ENCODE peak calls at places on chromosomes 11 and 22, in five cellular contexts. E is B cell, Q is thoracic aorta, L is AG09319, B is lower leg skin. V is an unnamed sample.
A peak's percentile ranks its signal among the peaks of the same experiment; 100 is the strongest.

GRCh38 chr22:41768420-41768819 is 32.1 kb upstream of the CCDC134 start:
- DNase-seq in E (no peak), Q (no peak), L (no peak), B (no peak), V (no peak)

GRCh38 chr11:62612366-62613274 is at the start of the genes EML3 and ROM1:
- DNase-seq in E (peak; percentile 94), Q (peak; percentile 85), L (peak; percentile 83), B (peak; percentile 88), V (peak; percentile 92)

GRCh38 chr11:7583248-7583647 is 69.4 kb downstream of the PPFIBP2 start:
- DNase-seq in E (no peak), Q (no peak), L (no peak), B (no peak), V (no peak)

GRCh38 chr11:43937434-43938411 is 4.7 kb upstream of the C11orf96 start:
- DNase-seq in E (no peak), Q (no peak), L (no peak), B (no peak), V (no peak)

GRCh38 chr11:131807876-131808275 is 437.5 kb downstream of the NTM start:
- DNase-seq in E (no peak), Q (no peak), L (no peak), B (no peak), V (no peak)

GRCh38 chr22:17893900-17894299 is 119.6 kb upstream of the BID start:
- DNase-seq in E (no peak), Q (no peak), L (no peak), B (no peak), V (no peak)

GRCh38 chr11:45662665-45663485 is 2.5 kb downstream of the CHST1 start:
- DNase-seq in E (no peak), Q (peak; percentile 49), L (peak; percentile 53), B (no peak), V (no peak)

GRCh38 chr11:8011981-8012444 is 24.9 kb downstream of the EIF3F start:
- DNase-seq in E (no peak), Q (no peak), L (peak; percentile 50), B (no peak), V (no peak)

GRCh38 chr11:66183581-66184048 is 84.8 kb upstream of the RAB1B start:
- DNase-seq in E (peak; percentile 44), Q (no peak), L (no peak), B (no peak), V (no peak)

GRCh38 chr11:73625690-73626318 is 20.6 kb upstream of the PLEKHB1 start:
- DNase-seq in E (peak; percentile 73), Q (no peak), L (peak; percentile 29), B (peak; percentile 66), V (peak; percentile 84)

GRCh38 chr11:18501629-18502028 is 25.1 kb downstream of the TSG101 start:
- DNase-seq in E (no peak), Q (no peak), L (no peak), B (no peak), V (no peak)

GRCh38 chr22:29820941-29821789 is 16.9 kb downstream of the ASCC2 start:
- DNase-seq in E (no peak), Q (peak; percentile 54), L (peak; percentile 47), B (peak; percentile 83), V (peak; percentile 78)

GRCh38 chr11:85867751-85868150 is 12.6 kb downstream of the CCDC83 start:
- DNase-seq in E (no peak), Q (no peak), L (no peak), B (no peak), V (no peak)

GRCh38 chr11:62565100-62565802 is 8.4 kb downstream of the EEF1G start:
- DNase-seq in E (no peak), Q (no peak), L (no peak), B (no peak), V (no peak)

GRCh38 chr22:44357962-44358553 is 45.3 kb upstream of the SHISAL1 start:
- DNase-seq in E (no peak), Q (no peak), L (no peak), B (no peak), V (no peak)

GRCh38 chr11:134410766-134411165 is 1.3 kb downstream of the B3GAT1 start:
- DNase-seq in E (no peak), Q (no peak), L (no peak), B (no peak), V (no peak)

GRCh38 chr11:63802637-63803414 is 10.4 kb upstream of the SPINDOC start:
- DNase-seq in E (no peak), Q (no peak), L (peak; percentile 14), B (peak; percentile 39), V (no peak)

GRCh38 chr11:10529279-10529678 is 11.7 kb downstream of the RNF141 start:
- DNase-seq in E (no peak), Q (no peak), L (no peak), B (no peak), V (no peak)

GRCh38 chr22:49481651-49482399 is 345.8 kb downstream of the BRD1 start:
- DNase-seq in E (no peak), Q (no peak), L (no peak), B (no peak), V (no peak)

GRCh38 chr11:29343465-29344333 is 673.1 kb downstream of the KCNA4 start:
- DNase-seq in E (peak; percentile 14), Q (no peak), L (no peak), B (no peak), V (peak; percentile 39)

GRCh38 chr22:35685731-35686130 is 31.9 kb upstream of the APOL5 start:
- DNase-seq in E (no peak), Q (no peak), L (no peak), B (no peak), V (no peak)

GRCh38 chr22:35686298-35686697 is 31.4 kb upstream of the APOL5 start:
- DNase-seq in E (peak; percentile 12), Q (no peak), L (no peak), B (no peak), V (no peak)

GRCh38 chr22:35684732-35685131 is 32.9 kb upstream of the APOL5 start:
- DNase-seq in E (no peak), Q (no peak), L (no peak), B (no peak), V (no peak)

GRCh38 chr22:35683560-35683959 is 34.1 kb upstream of the APOL5 start:
- DNase-seq in E (no peak), Q (no peak), L (no peak), B (no peak), V (no peak)

DNA sequence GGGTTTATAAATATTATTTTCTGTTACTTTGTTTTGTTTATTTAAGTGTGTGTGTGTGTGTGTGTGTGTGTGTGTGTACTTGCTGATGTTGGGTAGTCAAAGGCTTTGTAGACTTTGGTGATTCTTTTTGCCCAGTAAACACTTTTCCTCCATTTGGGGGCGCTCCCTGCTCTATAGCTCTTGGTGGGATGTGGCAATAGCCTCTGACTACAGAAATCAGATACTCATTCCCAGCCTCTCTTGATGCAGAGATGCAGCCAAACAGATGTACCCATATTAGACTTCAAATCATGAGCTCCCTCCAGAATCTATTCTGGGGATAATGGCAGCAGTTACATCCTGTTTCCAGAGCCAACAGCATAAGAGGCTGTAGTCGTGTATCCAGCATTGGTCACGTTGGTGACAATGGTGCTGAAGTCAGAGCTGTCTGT is 33.4 kb upstream of the APOL5 start:
- DNase-seq in E (no peak), Q (no peak), L (peak; percentile 29), B (no peak), V (no peak)
- TF ChIP-seq CTCF in E (no peak), Q (no peak), L (peak; percentile 59), B (no peak), V (no peak)

DNA sequence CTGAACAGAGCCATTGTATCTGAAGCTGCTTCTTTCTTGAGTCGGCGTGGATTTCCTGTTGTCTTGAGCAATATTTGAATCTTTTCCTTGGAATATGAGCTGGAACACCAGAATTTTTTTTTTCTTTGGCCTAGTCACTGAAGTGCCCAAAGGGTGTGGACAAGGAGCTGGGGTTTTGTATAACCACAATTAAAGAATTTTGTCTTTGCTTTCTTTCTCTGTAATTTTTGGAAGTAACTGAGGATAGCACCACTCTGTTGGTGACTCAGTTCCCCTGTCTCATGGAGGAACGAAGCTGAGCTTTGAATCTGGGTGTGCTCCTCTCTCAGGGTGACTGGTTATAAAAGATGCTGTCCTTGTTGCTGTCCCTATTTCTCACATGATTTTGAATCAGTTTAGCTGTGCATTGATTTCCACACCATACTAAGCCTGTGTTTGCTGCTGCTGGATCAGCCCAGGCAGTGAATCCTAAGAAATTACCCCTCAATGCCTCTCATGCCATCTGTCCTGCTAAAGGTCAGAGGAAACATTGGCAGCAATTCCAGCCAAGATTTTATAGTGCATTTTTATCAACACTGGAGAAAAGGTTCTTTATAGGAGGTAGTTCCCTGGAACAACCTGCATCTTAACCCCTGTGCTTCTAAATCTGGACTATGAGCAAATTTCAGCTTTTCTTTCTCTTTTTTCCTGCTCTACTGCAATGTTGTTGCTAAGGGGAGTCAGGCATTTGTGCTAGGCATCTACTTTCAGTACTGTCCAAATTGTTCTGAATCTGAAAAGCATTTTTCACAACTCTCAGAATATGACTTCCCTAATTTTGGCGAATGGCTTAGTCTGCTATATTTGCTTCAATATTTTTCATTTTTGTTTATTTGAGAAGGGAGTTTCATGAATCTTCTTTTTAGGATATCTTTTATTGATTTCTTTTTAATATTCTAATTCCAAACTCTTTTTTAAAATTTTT is 540.8 kb downstream of the SOX6 start:
- DNase-seq in E (no peak), Q (no peak), L (no peak), B (no peak), V (no peak)
- TF ChIP-seq CTCF in E (no peak), Q (no peak), L (no peak), B (no peak), V (no peak)

GRCh38 chr11:128936546-128937275 is 6.0 kb downstream of the TP53AIP1 start:
- DNase-seq in E (no peak), Q (no peak), L (no peak), B (no peak), V (no peak)

GRCh38 chr11:128937480-128937879 is 5.2 kb downstream of the TP53AIP1 start:
- DNase-seq in E (no peak), Q (no peak), L (no peak), B (no peak), V (no peak)

GRCh38 chr11:128933481-128934178 is 9.0 kb downstream of the TP53AIP1 start:
- DNase-seq in E (no peak), Q (no peak), L (no peak), B (no peak), V (no peak)

GRCh38 chr11:128934351-128934750 is 8.3 kb downstream of the TP53AIP1 start:
- DNase-seq in E (no peak), Q (no peak), L (no peak), B (no peak), V (no peak)

DNA sequence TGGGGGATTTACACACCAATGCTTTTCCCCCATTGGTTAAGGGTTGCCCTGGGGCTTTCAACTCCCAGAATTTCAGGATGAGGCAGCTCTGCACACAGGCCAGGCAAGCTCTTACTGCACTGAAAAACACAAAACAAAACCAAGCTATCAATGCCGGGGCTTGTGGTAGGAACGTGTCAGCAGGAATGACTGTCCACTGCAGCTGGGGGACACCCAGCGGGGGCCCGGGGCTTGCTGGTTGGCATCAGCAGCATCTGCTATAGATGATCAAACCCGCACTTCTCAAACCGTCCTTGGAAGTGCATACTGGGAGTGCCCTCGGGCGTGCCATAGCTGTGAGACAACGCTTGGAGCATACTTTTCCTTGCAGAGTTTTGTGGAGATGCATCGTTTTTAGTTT is 7.7 kb downstream of the TP53AIP1 start:
- DNase-seq in E (no peak), Q (no peak), L (no peak), B (no peak), V (no peak)
- TF ChIP-seq CTCF in E (no peak), Q (no peak), L (no peak), B (no peak), V (no peak)

DNA sequence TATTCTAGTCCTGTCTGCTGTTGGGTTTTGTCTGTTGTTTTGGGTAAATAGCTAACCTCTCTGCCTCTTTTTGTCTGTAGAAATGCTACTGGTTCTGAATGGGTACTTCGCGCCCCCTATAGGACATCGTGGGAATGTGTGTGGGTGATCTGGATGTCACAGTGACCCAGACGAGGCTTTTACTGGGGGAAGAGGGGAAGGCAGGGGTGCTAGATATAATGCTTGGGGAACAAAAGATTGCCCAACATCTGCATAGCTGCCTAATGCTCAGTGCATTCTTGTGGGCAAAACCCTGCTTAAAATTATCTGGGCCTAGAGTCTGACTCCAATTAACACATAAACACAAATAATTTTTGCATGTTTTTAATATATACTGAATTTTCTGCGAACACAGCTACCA is 57.7 kb downstream of the BMAL1 start:
- DNase-seq in E (peak; percentile 64), Q (no peak), L (peak; percentile 55), B (peak; percentile 65), V (peak; percentile 70)
- TF ChIP-seq CTCF in E (peak; percentile 81), Q (peak; percentile 76), L (peak; percentile 91), B (no peak), V (peak; percentile 84)